ENCODE peak calls at places on chromosome 7, in nine cellular contexts. D is activated CD8-positive, alpha-beta T cell treated with anti-CD3 and anti-CD28 coated beads for 36 hours; M is heart right ventricle; O is colonic mucosa; K is choroid plexus epithelial cell; I is fibroblast of lung; H is foreskin fibroblast; R is keratinocyte; A is AG09319. J is an unnamed sample.
A peak's percentile ranks its signal among the peaks of the same experiment; 100 is the strongest.

GRCh38 chr7:140591178-140591902 is 49.3 kb downstream of the DENND2A start:
- DNase-seq in D (no peak), M (no peak), O (no peak), K (no peak), I (no peak), H (no peak), R (no peak), A (no peak), J (peak; percentile 73)

GRCh38 chr7:39404910-39405309 is 161.3 kb upstream of the YAE1 start:
- DNase-seq in D (no peak), M (no peak), O (no peak), K (no peak), I (no peak), H (no peak), R (no peak), A (no peak), J (no peak)

GRCh38 chr7:94907420-94908203 is at the start of gene PPP1R9A:
- DNase-seq in D (no peak), M (peak; percentile 45), O (peak; percentile 57), K (no peak), I (peak; percentile 17), H (peak; percentile 3), R (no peak), A (no peak), J (no peak)

GRCh38 chr7:48636391-48637015 is 287.8 kb upstream of the CDC14C start:
- DNase-seq in D (no peak), M (peak; percentile 45), O (no peak), K (no peak), I (no peak), H (no peak), R (peak; percentile 9), A (no peak), J (peak; percentile 87)

GRCh38 chr7:138932870-138933269 is 48.3 kb downstream of the KIAA1549 start:
- DNase-seq in D (no peak), M (no peak), O (no peak), K (no peak), I (no peak), H (no peak), R (no peak), A (no peak), J (no peak)

GRCh38 chr7:105907129-105907846 is 30.9 kb upstream of the ATXN7L1 start:
- DNase-seq in D (no peak), M (no peak), O (no peak), K (no peak), I (no peak), H (no peak), R (no peak), A (no peak), J (no peak)

GRCh38 chr7:120658516-120658915 is 199.4 kb downstream of the TSPAN12 start:
- DNase-seq in D (no peak), M (no peak), O (no peak), K (no peak), I (no peak), H (no peak), R (no peak), A (no peak), J (peak; percentile 75)

GRCh38 chr7:68224041-68224534 is 1227.5 kb downstream of the TYW1 start:
- DNase-seq in D (no peak), M (no peak), O (no peak), K (no peak), I (no peak), H (no peak), R (no peak), A (no peak), J (no peak)

GRCh38 chr7:134757938-134758337 is 21.5 kb upstream of the CALD1 start:
- DNase-seq in D (no peak), M (no peak), O (no peak), K (peak; percentile 66), I (no peak), H (peak; percentile 42), R (no peak), A (no peak), J (no peak)

GRCh38 chr7:18788026-18788425 is 292.5 kb downstream of the HDAC9 start:
- DNase-seq in D (no peak), M (no peak), O (no peak), K (peak; percentile 31), I (no peak), H (no peak), R (no peak), A (no peak), J (no peak)

GRCh38 chr7:74708569-74709275 is 51.2 kb downstream of the GTF2I start:
- DNase-seq in D (no peak), M (no peak), O (no peak), K (peak; percentile 15), I (peak; percentile 21), H (no peak), R (no peak), A (no peak), J (no peak)

GRCh38 chr7:148941598-148942280 is 57.6 kb upstream of the EZH2 start:
- DNase-seq in D (peak; percentile 89), M (peak; percentile 44), O (peak; percentile 68), K (peak; percentile 59), I (peak; percentile 68), H (peak; percentile 23), R (no peak), A (no peak), J (peak; percentile 68)

GRCh38 chr7:8014399-8014798 is 45.8 kb downstream of the GLCCI1 start:
- DNase-seq in D (no peak), M (no peak), O (no peak), K (no peak), I (no peak), H (no peak), R (no peak), A (no peak), J (peak; percentile 20)

GRCh38 chr7:103735377-103735776 is 254.1 kb downstream of the RELN start:
- DNase-seq in D (no peak), M (no peak), O (no peak), K (peak; percentile 65), I (peak; percentile 25), H (peak; percentile 19), R (peak; percentile 19), A (no peak), J (peak; percentile 90)

GRCh38 chr7:44063894-44064651 is 1.3 kb downstream of the PGAM2 start:
- DNase-seq in D (no peak), M (peak; percentile 57), O (no peak), K (no peak), I (no peak), H (no peak), R (no peak), A (no peak), J (no peak)

DNA sequence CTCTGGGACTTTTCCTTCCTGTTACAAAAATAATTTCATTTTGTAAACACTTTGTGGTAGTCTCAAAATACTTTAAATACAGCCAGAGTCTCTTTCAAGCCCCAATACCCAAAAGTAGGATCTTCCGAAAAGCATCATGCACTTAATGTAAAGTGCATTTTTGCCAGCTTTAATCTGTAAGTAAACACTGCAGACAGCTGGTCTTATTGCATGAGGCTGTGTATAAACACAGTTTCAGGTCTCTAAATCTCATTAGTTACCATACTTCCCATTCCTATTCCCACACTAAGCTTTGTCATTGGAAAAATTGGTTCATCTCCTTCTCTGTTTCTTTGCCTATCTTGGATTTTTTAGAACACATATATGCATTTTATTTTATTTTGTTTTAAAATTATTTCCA is 87.6 kb upstream of the GNAI1 start:
- DNase-seq in D (no peak), M (no peak), O (no peak), K (no peak), I (no peak), H (no peak), R (no peak), A (no peak), J (no peak)
- TF ChIP-seq CTCF in D (no peak), M (no peak), O (no peak), K (no peak), I (no peak), H (no peak), R (no peak), A (no peak), J (no peak)

GRCh38 chr7:36312064-36312914 is 77.4 kb upstream of the ANLN start:
- DNase-seq in D (peak; percentile 20), M (no peak), O (peak; percentile 69), K (peak; percentile 15), I (no peak), H (no peak), R (no peak), A (no peak), J (peak; percentile 42)
- TF ChIP-seq CTCF in D (no peak), M (no peak), O (peak; percentile 55), K (peak; percentile 32), I (peak; percentile 11), H (no peak), R (peak; percentile 73), A (no peak), J (peak; percentile 83)

GRCh38 chr7:151174246-151175046 is 7.0 kb upstream of the GBX1 start:
- DNase-seq in D (peak; percentile 40), M (peak; percentile 56), O (no peak), K (peak; percentile 57), I (no peak), H (no peak), R (no peak), A (no peak), J (no peak)
- TF ChIP-seq CTCF in D (no peak), M (no peak), O (no peak), K (no peak), I (no peak), H (no peak), R (no peak), A (no peak), J (no peak)

GRCh38 chr7:27689045-27689877 is 26.6 kb upstream of the HIBADH start:
- DNase-seq in D (peak; percentile 37), M (no peak), O (peak; percentile 25), K (peak; percentile 61), I (no peak), H (no peak), R (no peak), A (peak; percentile 16), J (peak; percentile 33)
- TF ChIP-seq CTCF in D (peak; percentile 59), M (peak; percentile 43), O (peak; percentile 32), K (peak; percentile 55), I (peak; percentile 18), H (peak; percentile 22), R (peak; percentile 86), A (peak; percentile 32), J (peak; percentile 50)

J was measured in bronchial epithelial cell.